ENCODE peak calls at places on chromosomes 12 and 14, in four cellular contexts. One of them, this sample, is unnamed.

GRCh38 chr14:36655963-36656768 is 5.5 kb upstream of the PAX9 start:
- DNase-seq in GM12891: no peak
- DNase-seq in K562: no peak
- DNase-seq in GM12878: no peak
- DNase-seq in this sample: peak; percentile 42

GRCh38 chr12:128969480-128970055 is 116.3 kb downstream of the GLT1D1 start:
- DNase-seq in GM12891: peak; percentile 82
- DNase-seq in K562: peak; percentile 38
- DNase-seq in GM12878: peak; percentile 20
- DNase-seq in this sample: no peak

GRCh38 chr12:27463826-27464554 is 17.5 kb downstream of the SMCO2 start:
- DNase-seq in GM12891: no peak
- DNase-seq in K562: no peak
- DNase-seq in GM12878: no peak
- DNase-seq in this sample: no peak

GRCh38 chr14:70034257-70034656 is 154.5 kb downstream of the SLC8A3 start:
- DNase-seq in GM12891: no peak
- DNase-seq in K562: no peak
- DNase-seq in GM12878: no peak
- DNase-seq in this sample: no peak

GRCh38 chr12:106245767-106246166 is 2.1 kb downstream of the CKAP4 start:
- DNase-seq in GM12891: no peak
- DNase-seq in K562: no peak
- DNase-seq in GM12878: no peak
- DNase-seq in this sample: no peak

GRCh38 chr12:131894981-131895639 is 688 bp downstream of the ULK1 start:
- DNase-seq in GM12891: peak; percentile 44
- DNase-seq in K562: no peak
- DNase-seq in GM12878: no peak
- DNase-seq in this sample: no peak

GRCh38 chr14:77243853-77244252 is 27.2 kb downstream of the NGB start:
- DNase-seq in GM12891: no peak
- DNase-seq in K562: no peak
- DNase-seq in GM12878: peak; percentile 8
- DNase-seq in this sample: peak; percentile 78

GRCh38 chr14:105200641-105201040 is 19.5 kb upstream of the NUDT14 start:
- DNase-seq in GM12891: no peak
- DNase-seq in K562: no peak
- DNase-seq in GM12878: no peak
- DNase-seq in this sample: no peak

GRCh38 chr12:118064608-118065007 is 3.6 kb upstream of the WSB2 start:
- DNase-seq in GM12891: no peak
- DNase-seq in K562: peak; percentile 35
- DNase-seq in GM12878: no peak
- DNase-seq in this sample: no peak

GRCh38 chr12:117695956-117696355 is 272.8 kb downstream of the KSR2 start:
- DNase-seq in GM12891: no peak
- DNase-seq in K562: no peak
- DNase-seq in GM12878: no peak
- DNase-seq in this sample: no peak

GRCh38 chr14:26621807-26622560 is 24.2 kb upstream of the NOVA1 start:
- DNase-seq in GM12891: no peak
- DNase-seq in K562: no peak
- DNase-seq in GM12878: no peak
- DNase-seq in this sample: no peak

GRCh38 chr12:47156167-47156736 is 76.5 kb upstream of the AMIGO2 start:
- DNase-seq in GM12891: no peak
- DNase-seq in K562: peak; percentile 36
- DNase-seq in GM12878: no peak
- DNase-seq in this sample: peak; percentile 40

GRCh38 chr12:124796303-124796957 is 67.2 kb downstream of the SCARB1 start:
- DNase-seq in GM12891: no peak
- DNase-seq in K562: no peak
- DNase-seq in GM12878: no peak
- DNase-seq in this sample: no peak

GRCh38 chr14:64825006-64825405 is 54.7 kb downstream of the SPTB start:
- DNase-seq in GM12891: no peak
- DNase-seq in K562: no peak
- DNase-seq in GM12878: no peak
- DNase-seq in this sample: no peak

GRCh38 chr14:94029250-94029649 is 3.1 kb downstream of the OTUB2 start:
- DNase-seq in GM12891: no peak
- DNase-seq in K562: no peak
- DNase-seq in GM12878: no peak
- DNase-seq in this sample: peak; percentile 70

DNA sequence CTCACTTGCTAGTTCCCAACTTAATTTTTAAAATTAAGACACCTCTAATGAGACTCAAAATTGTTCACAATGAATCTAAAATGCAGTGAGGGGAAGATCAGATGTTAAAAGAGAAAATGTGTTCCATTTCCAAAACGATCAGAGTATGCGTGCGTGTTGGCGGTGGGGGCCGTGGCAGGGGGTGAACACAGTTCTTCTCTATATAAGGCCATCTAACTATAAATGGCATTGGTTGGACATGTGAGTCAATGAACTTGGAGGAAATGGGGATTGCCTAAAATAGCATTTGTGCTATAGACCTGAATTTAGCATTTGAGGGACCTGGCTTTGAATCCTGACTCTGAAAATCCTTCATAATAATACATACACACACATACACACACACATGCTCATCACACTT is 149.4 kb downstream of the FOXN3 start:
- DNase-seq in GM12891: no peak
- DNase-seq in K562: no peak
- DNase-seq in GM12878: no peak
- DNase-seq in this sample: no peak
- TF ChIP-seq SPI1 in GM12891: no peak
- TF ChIP-seq SPI1 in K562: no peak
- TF ChIP-seq SPI1 in GM12878: no peak
- TF ChIP-seq SPI1 in this sample: no peak

DNA sequence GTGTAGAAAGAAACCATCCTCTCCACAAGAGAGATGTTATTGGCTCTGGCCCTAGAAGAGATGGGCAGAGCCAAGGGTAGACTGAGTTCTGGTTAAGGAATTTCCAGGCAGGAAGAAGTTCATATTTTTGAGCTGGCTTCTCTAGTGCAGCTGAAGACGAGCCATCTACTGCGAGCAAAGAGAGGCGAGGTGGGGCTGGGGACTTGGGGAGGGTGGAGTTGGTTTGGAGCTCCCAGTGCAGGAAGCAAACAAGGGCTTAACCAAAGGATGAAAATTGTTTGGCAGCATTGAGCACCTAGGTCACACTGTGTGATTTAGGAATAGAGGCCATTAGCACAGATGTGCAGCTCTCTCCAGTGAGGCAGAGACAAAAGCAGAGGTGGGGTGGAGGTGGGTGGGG is 239.5 kb downstream of the ZFP36L1 start:
- DNase-seq in GM12891: no peak
- DNase-seq in K562: no peak
- DNase-seq in GM12878: no peak
- DNase-seq in this sample: no peak
- TF ChIP-seq SPI1 in GM12891: no peak
- TF ChIP-seq SPI1 in K562: no peak
- TF ChIP-seq SPI1 in GM12878: no peak
- TF ChIP-seq SPI1 in this sample: no peak

DNA sequence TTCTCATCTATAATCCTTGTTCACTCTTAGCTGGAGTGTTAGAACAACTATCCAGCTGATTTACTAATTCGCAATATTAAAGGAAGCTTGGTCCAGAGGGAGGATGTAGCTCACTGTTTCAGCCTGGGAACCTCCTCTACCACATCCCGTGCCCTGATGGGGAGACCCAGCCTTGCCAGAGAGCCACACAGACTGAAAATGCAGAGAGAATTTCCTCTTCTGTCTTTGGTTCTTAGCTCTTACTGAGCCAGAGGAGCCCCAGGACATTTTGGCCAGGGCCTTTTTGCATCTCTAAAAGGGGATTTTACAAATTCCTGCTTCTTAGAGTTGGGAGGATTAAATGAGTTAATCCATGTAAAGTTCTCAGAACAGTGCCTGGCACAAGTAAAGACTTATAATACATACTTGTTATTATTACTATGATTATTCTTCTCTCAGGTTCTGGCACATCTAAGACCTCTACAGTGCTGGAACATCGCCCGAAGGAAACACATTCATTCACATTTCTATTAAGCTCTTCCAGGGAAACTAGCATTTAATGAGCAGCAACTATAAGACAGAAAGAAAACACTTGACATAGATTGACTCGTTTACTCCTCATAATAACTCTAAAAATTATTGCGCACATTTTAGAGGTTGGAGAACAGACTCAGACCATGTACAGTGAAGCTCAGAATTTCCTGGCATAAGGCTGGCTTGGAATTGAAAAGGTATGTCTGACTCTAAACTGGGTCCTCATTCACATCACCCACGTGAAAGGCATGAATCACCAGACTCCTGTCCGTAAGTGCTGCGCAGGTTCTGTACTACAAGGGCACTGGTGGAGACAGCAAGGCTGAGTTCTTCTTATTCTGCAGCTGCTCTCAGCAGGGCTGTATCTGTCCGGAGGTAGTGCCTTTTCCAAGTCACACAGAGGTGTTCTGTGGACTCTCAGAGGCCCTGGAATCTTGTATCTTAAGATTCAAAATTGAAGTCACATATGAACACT is 27.8 kb upstream of the AEBP2 start:
- DNase-seq in GM12891: no peak
- DNase-seq in K562: no peak
- DNase-seq in GM12878: no peak
- DNase-seq in this sample: no peak
- TF ChIP-seq SPI1 in GM12891: no peak
- TF ChIP-seq SPI1 in K562: no peak
- TF ChIP-seq SPI1 in GM12878: no peak
- TF ChIP-seq SPI1 in this sample: no peak

GRCh38 chr12:100214518-100214917 is 13.9 kb downstream of the ACTR6 start:
- DNase-seq in GM12891: no peak
- DNase-seq in K562: no peak
- DNase-seq in GM12878: no peak
- DNase-seq in this sample: no peak

GRCh38 chr12:100216337-100216736 is 15.7 kb downstream of the ACTR6 start:
- DNase-seq in GM12891: no peak
- DNase-seq in K562: no peak
- DNase-seq in GM12878: no peak
- DNase-seq in this sample: no peak

GRCh38 chr12:100215209-100215608 is 14.6 kb downstream of the ACTR6 start:
- DNase-seq in GM12891: no peak
- DNase-seq in K562: no peak
- DNase-seq in GM12878: no peak
- DNase-seq in this sample: no peak

GRCh38 chr12:100211698-100212097 is 11.1 kb downstream of the ACTR6 start:
- DNase-seq in GM12891: no peak
- DNase-seq in K562: no peak
- DNase-seq in GM12878: no peak
- DNase-seq in this sample: no peak

GRCh38 chr12:100213016-100213891 is 12.6 kb downstream of the ACTR6 start:
- DNase-seq in GM12891: no peak
- DNase-seq in K562: no peak
- DNase-seq in GM12878: no peak
- DNase-seq in this sample: no peak
- TF ChIP-seq SPI1 in GM12891: no peak
- TF ChIP-seq SPI1 in K562: no peak
- TF ChIP-seq SPI1 in GM12878: no peak
- TF ChIP-seq SPI1 in this sample: no peak

DNA sequence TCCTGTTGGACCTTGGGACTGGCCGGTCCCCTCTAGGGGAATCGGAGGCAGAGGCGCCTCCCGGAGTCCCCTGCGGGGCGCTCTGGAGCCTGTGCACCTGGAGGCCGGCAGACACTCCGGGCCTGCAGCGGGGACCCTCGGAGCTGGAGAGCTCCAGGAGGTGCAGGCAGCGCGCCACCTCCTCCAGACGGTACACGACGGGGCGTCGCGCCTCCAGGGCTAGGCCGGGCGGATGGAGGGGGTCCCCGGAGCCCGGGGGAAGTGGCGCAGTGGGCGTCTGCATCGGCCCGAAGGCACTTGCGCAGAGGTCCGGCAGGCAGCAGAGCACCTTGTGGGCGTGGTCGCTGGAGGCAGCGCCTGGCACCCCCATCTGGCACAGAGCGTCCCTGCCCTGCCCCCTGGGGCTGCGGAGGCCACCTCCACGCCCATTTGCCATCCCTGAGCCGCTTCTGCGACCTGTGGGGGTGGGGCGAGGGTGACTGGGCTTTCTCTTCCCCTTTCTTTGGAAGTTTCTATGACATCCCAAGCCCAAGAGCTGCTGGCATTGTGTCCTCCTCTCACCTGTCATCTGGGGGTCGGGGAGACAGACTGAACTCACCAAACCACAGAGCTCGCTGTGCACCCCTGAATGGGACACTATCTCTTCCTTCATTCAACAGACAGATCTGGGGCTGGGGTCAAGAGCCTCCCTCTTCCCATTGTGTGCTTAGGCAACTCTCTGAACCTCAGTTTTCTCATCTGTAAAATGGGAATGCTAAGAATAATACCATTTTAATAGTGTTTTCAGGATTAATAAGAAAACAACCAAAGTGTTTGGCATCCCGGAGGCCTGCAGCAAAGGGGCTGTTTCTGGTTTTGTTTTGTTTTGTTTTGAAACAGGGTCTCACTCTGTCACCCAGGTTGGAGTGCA is 37.5 kb upstream of the CORO1C start:
- DNase-seq in GM12891: peak; percentile 54
- DNase-seq in K562: no peak
- DNase-seq in GM12878: peak; percentile 17
- DNase-seq in this sample: peak; percentile 50
- TF ChIP-seq SPI1 in GM12891: peak; percentile 45
- TF ChIP-seq SPI1 in K562: peak; percentile 14
- TF ChIP-seq SPI1 in GM12878: peak; percentile 59
- TF ChIP-seq SPI1 in this sample: peak; percentile 23

DNA sequence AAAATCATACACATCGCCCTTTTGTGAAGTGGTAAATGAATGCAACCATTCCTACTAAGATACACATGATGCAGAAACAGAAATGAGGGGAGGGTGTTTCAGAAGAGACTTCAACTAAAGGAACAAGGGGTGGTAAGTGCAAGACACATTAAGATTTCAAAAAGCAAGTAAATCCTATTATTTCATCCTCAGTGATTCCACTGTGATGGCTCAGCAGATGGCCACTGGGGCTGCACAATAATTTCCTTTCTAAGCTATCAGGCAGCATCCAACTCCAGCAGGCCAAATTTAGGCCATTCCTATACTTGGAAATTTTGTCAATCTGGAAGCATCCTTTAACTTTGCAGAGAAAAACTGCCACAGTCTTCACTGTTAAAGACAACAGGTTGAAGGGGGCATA is 272.4 kb downstream of the NELL2 start:
- DNase-seq in GM12891: no peak
- DNase-seq in K562: no peak
- DNase-seq in GM12878: no peak
- DNase-seq in this sample: no peak
- TF ChIP-seq SPI1 in GM12891: no peak
- TF ChIP-seq SPI1 in K562: no peak
- TF ChIP-seq SPI1 in GM12878: no peak
- TF ChIP-seq SPI1 in this sample: no peak